ENCODE peak calls at places on chromosome 17, in eight cellular contexts. I, R, W, J, A, C, H and P are unnamed samples.

GRCh38 chr17:2710804-2711607 is 558 bp downstream of the CLUH start:
- DNase-seq in J (no peak), C (no peak), W (peak; percentile 52), I (no peak), A (no peak), H (peak; percentile 29), R (peak; percentile 82), P (peak; percentile 31)

GRCh38 chr17:17737938-17738894 is 57.0 kb downstream of the RAI1 start:
- DNase-seq in I (no peak), J (no peak), C (no peak), H (peak; percentile 69), W (no peak), R (no peak), A (no peak), P (no peak)

GRCh38 chr17:77723071-77723908 is 235.2 kb upstream of the TNRC6C start:
- DNase-seq in C (no peak), R (peak; percentile 58), A (no peak), W (no peak), J (no peak), I (no peak), H (no peak), P (no peak)

GRCh38 chr17:41775394-41776226 is 10.9 kb downstream of the JUP start:
- DNase-seq in W (no peak), A (no peak), C (no peak), H (no peak), R (no peak), I (no peak), J (no peak), P (peak; percentile 55)

GRCh38 chr17:39939588-39940419 is 12.3 kb downstream of the LRRC3C start:
- DNase-seq in R (no peak), J (no peak), A (no peak), C (peak; percentile 75), W (no peak), H (peak; percentile 77), I (peak; percentile 89), P (peak; percentile 40)

GRCh38 chr17:30584810-30585209 is 107.6 kb downstream of the GOSR1 start:
- DNase-seq in W (no peak), C (no peak), H (no peak), A (no peak), I (no peak), J (no peak), R (no peak), P (no peak)

GRCh38 chr17:75250009-75250471 is 11.4 kb downstream of the GGA3 start:
- DNase-seq in C (peak; percentile 55), H (no peak), I (no peak), R (no peak), J (no peak), A (peak; percentile 19), W (peak; percentile 52), P (peak; percentile 74)

GRCh38 chr17:74646231-74646630 is 22.7 kb upstream of the CD300E start:
- DNase-seq in C (peak; percentile 10), I (no peak), H (peak; percentile 63), R (no peak), J (no peak), W (peak; percentile 46), A (no peak), P (peak; percentile 7)

GRCh38 chr17:45998987-45999899 is at the start of gene STH:
- DNase-seq in A (no peak), J (no peak), H (no peak), R (no peak), W (no peak), I (no peak), C (no peak), P (no peak)

GRCh38 chr17:59762022-59762825 is 54.8 kb downstream of the VMP1 start:
- DNase-seq in A (no peak), I (peak; percentile 57), H (no peak), R (no peak), C (peak; percentile 72), J (no peak), W (no peak), P (peak; percentile 77)

GRCh38 chr17:5257124-5257523 is 22.5 kb upstream of the SCIMP start:
- DNase-seq in A (no peak), I (no peak), W (no peak), H (no peak), R (peak; percentile 13), J (no peak), C (no peak), P (no peak)

GRCh38 chr17:39062846-39063680 is 88.4 kb downstream of the PLXDC1 start:
- DNase-seq in A (no peak), W (no peak), H (no peak), C (no peak), J (no peak), I (no peak), R (no peak), P (no peak)

GRCh38 chr17:65545708-65546523 is 15.5 kb downstream of the AXIN2 start:
- DNase-seq in I (no peak), H (no peak), C (no peak), A (no peak), W (no peak), R (peak; percentile 74), J (no peak), P (no peak)

GRCh38 chr17:30558313-30559195 is 81.3 kb downstream of the GOSR1 start:
- DNase-seq in W (no peak), I (no peak), A (no peak), J (no peak), R (peak; percentile 69), H (no peak), C (no peak), P (no peak)

GRCh38 chr17:42681976-42682375 is 333 bp upstream of the CCR10 start:
- DNase-seq in A (no peak), C (no peak), I (no peak), R (no peak), J (no peak), H (no peak), W (no peak), P (no peak)

GRCh38 chr17:9021985-9022552 is 759 bp downstream of the NTN1 start:
- DNase-seq in C (peak; percentile 21), I (no peak), W (peak; percentile 29), A (no peak), J (no peak), H (no peak), R (peak; percentile 80), P (peak; percentile 43)

GRCh38 chr17:33218657-33219298 is 74.3 kb downstream of the ASIC2 start:
- DNase-seq in W (peak; percentile 57), I (peak; percentile 27), R (no peak), C (no peak), H (no peak), A (no peak), J (no peak), P (no peak)

GRCh38 chr17:14080847-14081251 is 11.5 kb downstream of the COX10 start:
- DNase-seq in J (no peak), W (no peak), H (peak; percentile 0), R (no peak), A (no peak), I (peak; percentile 10), C (no peak), P (no peak)

GRCh38 chr17:45440161-45440859 is 7.6 kb upstream of the ARHGAP27 start:
- DNase-seq in J (peak; percentile 31), H (peak; percentile 50), W (no peak), I (no peak), A (no peak), R (peak; percentile 23), C (peak; percentile 33), P (peak; percentile 69)

GRCh38 chr17:559699-560378 is 154.8 kb downstream of the VPS53 start:
- DNase-seq in R (no peak), J (no peak), W (no peak), C (peak; percentile 76), A (no peak), H (no peak), I (peak; percentile 94), P (peak; percentile 84)

GRCh38 chr17:74610108-74610507 is 13.4 kb downstream of the CD300E start:
- DNase-seq in I (no peak), H (no peak), R (no peak), A (no peak), W (no peak), C (no peak), J (no peak), P (no peak)

GRCh38 chr17:4514206-4514605 is 15.5 kb downstream of the SPNS2 start:
- DNase-seq in I (no peak), C (no peak), W (no peak), H (no peak), J (no peak), R (no peak), A (no peak), P (no peak)

GRCh38 chr17:77045441-77046041 is 95.2 kb upstream of the SEC14L1 start:
- DNase-seq in C (no peak), H (no peak), J (no peak), I (peak; percentile 26), R (no peak), A (no peak), W (no peak), P (no peak)

GRCh38 chr17:46150216-46150963 is 42.8 kb downstream of the KANSL1 start:
- DNase-seq in H (no peak), J (no peak), A (no peak), W (no peak), R (no peak), I (no peak), C (no peak), P (no peak)

GRCh38 chr17:45668316-45668715 is 115.8 kb upstream of the CRHR1 start:
- DNase-seq in H (no peak), I (no peak), W (no peak), J (no peak), C (no peak), A (no peak), R (peak; percentile 6), P (no peak)

GRCh38 chr17:5587431-5588032 is 3.2 kb upstream of the NLRP1 start:
- DNase-seq in C (peak; percentile 86), I (peak; percentile 54), W (peak; percentile 88), R (no peak), A (peak; percentile 50), H (peak; percentile 84), J (no peak), P (peak; percentile 85)

GRCh38 chr17:16491703-16492612 is at the start of gene LRRC75A:
- DNase-seq in J (peak; percentile 83), W (peak; percentile 57), A (peak; percentile 42), I (peak; percentile 26), R (no peak), C (no peak), H (no peak), P (peak; percentile 33)